ENCODE peak calls at places on chromosomes 16 and 17, in ten cellular contexts. Q, T, J, G, P, Y, R, F, O and D are unnamed samples.

GRCh38 chr16:84986102-84986501 is 25.2 kb downstream of the ZDHHC7 start:
- DNase-seq in Q (no peak), T (no peak), J (no peak), G (no peak), P (no peak), Y (no peak), R (no peak), F (no peak), O (no peak), D (no peak)

GRCh38 chr16:49602201-49603041 is 228.8 kb downstream of the C16orf78 start:
- DNase-seq in Q (no peak), T (no peak), J (no peak), G (no peak), P (peak), Y (no peak), R (no peak), F (no peak), O (no peak), D (peak)

GRCh38 chr16:10309271-10309932 is 76.5 kb upstream of the ATF7IP2 start:
- DNase-seq in Q (no peak), T (no peak), J (no peak), G (no peak), P (no peak), Y (no peak), R (no peak), F (no peak), O (no peak), D (no peak)

GRCh38 chr17:47879028-47879585 is 16.9 kb upstream of the SP2 start:
- DNase-seq in Q (no peak), T (peak), J (peak), G (no peak), P (no peak), Y (peak), R (no peak), F (no peak), O (no peak), D (no peak)

GRCh38 chr17:55238931-55239297 is 25.8 kb upstream of the HLF start:
- DNase-seq in Q (no peak), T (no peak), J (peak), G (no peak), P (peak), Y (no peak), R (no peak), F (peak), O (no peak), D (no peak)

GRCh38 chr17:74815067-74815466 is 38.9 kb upstream of the NAT9 start:
- DNase-seq in Q (no peak), T (no peak), J (no peak), G (no peak), P (no peak), Y (no peak), R (no peak), F (no peak), O (no peak), D (no peak)

GRCh38 chr16:14172200-14172805 is 101.2 kb downstream of the MRTFB start:
- DNase-seq in Q (no peak), T (peak), J (no peak), G (no peak), P (no peak), Y (peak), R (no peak), F (peak), O (no peak), D (no peak)

GRCh38 chr16:47073223-47074155 is 70.3 kb downstream of the NETO2 start:
- DNase-seq in Q (no peak), T (no peak), J (no peak), G (no peak), P (no peak), Y (no peak), R (no peak), F (no peak), O (no peak), D (no peak)

GRCh38 chr17:7587420-7587786 is 2.5 kb downstream of the SOX15 start:
- DNase-seq in Q (no peak), T (peak), J (no peak), G (no peak), P (no peak), Y (peak), R (no peak), F (no peak), O (no peak), D (no peak)

GRCh38 chr17:80584171-80584905 is 39.7 kb downstream of the RPTOR start:
- DNase-seq in Q (no peak), T (no peak), J (no peak), G (no peak), P (no peak), Y (no peak), R (no peak), F (no peak), O (no peak), D (no peak)

GRCh38 chr17:75639771-75640555 is 6.7 kb downstream of the SMIM5 start:
- DNase-seq in Q (no peak), T (no peak), J (no peak), G (no peak), P (no peak), Y (no peak), R (peak), F (no peak), O (no peak), D (peak)

GRCh38 chr17:75059369-75060345 is 12.6 kb downstream of the KCTD2 start:
- DNase-seq in Q (peak), T (peak), J (no peak), G (peak), P (no peak), Y (no peak), R (no peak), F (peak), O (no peak), D (no peak)

GRCh38 chr17:39754161-39754957 is 16.6 kb downstream of the GRB7 start:
- DNase-seq in Q (peak), T (peak), J (peak), G (peak), P (peak), Y (peak), R (peak), F (peak), O (peak), D (peak)

GRCh38 chr16:50096791-50097190 is 31.0 kb downstream of the HEATR3 start:
- DNase-seq in Q (no peak), T (peak), J (no peak), G (no peak), P (no peak), Y (peak), R (no peak), F (no peak), O (no peak), D (no peak)

GRCh38 chr17:68661265-68662036 is 60.3 kb upstream of the FAM20A start:
- DNase-seq in Q (no peak), T (no peak), J (no peak), G (no peak), P (no peak), Y (no peak), R (no peak), F (no peak), O (no peak), D (no peak)

GRCh38 chr17:325270-325976 is 27.2 kb downstream of the RPH3AL start:
- DNase-seq in Q (no peak), T (no peak), J (no peak), G (no peak), P (no peak), Y (no peak), R (peak), F (no peak), O (no peak), D (no peak)

GRCh38 chr17:332558-333322 is 19.9 kb downstream of the RPH3AL start:
- DNase-seq in Q (peak), T (peak), J (no peak), G (no peak), P (no peak), Y (peak), R (peak), F (no peak), O (peak), D (no peak)

GRCh38 chr16:57123216-57123968 is 31.0 kb downstream of the CPNE2 start:
- DNase-seq in Q (no peak), T (no peak), J (no peak), G (no peak), P (no peak), Y (no peak), R (no peak), F (no peak), O (no peak), D (no peak)

GRCh38 chr16:88864099-88864498 is 2.4 kb downstream of the PABPN1L start:
- DNase-seq in Q (no peak), T (no peak), J (no peak), G (no peak), P (no peak), Y (no peak), R (no peak), F (no peak), O (no peak), D (no peak)

GRCh38 chr17:8155341-8156173 is 3.4 kb upstream of the PER1 start:
- DNase-seq in Q (no peak), T (no peak), J (peak), G (no peak), P (peak), Y (no peak), R (peak), F (no peak), O (peak), D (no peak)

GRCh38 chr16:30482366-30482765 is 9.8 kb downstream of the ITGAL start:
- DNase-seq in Q (no peak), T (no peak), J (peak), G (no peak), P (no peak), Y (no peak), R (no peak), F (no peak), O (no peak), D (no peak)

GRCh38 chr16:77437859-77438258 is 3.0 kb upstream of the ADAMTS18 start:
- DNase-seq in Q (no peak), T (no peak), J (no peak), G (no peak), P (no peak), Y (no peak), R (no peak), F (no peak), O (no peak), D (no peak)
- TF ChIP-seq CTCF in Q (no peak), T (peak), J (no peak), G (peak), P (peak), Y (no peak), R (no peak), F (peak), O (peak), D (no peak)

DNA sequence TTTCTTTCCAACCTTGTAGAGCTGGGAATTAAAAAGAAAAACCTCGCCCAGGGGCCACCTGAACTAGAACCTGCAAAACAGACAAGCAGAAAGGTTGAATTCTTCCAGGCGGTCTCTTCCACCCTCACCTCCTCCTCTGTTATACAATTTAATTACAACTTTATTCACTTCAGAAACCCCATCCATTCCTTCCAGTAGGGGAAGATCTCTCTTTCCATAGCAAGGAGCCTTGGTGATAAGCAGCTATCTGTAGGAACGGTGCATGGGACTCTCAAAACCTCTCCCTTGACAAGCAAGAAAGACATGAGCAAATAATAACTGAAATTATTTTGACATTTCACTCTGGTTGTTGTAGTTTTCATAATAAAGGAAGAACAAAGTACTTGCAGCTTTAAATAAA is 176.0 kb downstream of the RBFOX1 start:
- DNase-seq in Q (no peak), T (no peak), J (no peak), G (no peak), P (no peak), Y (no peak), R (no peak), F (no peak), O (no peak), D (no peak)
- TF ChIP-seq CTCF in Q (no peak), T (no peak), J (no peak), G (no peak), P (no peak), Y (no peak), R (no peak), F (no peak), O (no peak), D (no peak)

GRCh38 chr17:79304907-79305306 is 230.3 kb downstream of the ENGASE start:
- DNase-seq in Q (no peak), T (no peak), J (no peak), G (no peak), P (no peak), Y (no peak), R (no peak), F (no peak), O (no peak), D (no peak)
- TF ChIP-seq CTCF in Q (no peak), T (no peak), J (no peak), G (no peak), P (no peak), Y (no peak), R (no peak), F (peak), O (no peak), D (no peak)

DNA sequence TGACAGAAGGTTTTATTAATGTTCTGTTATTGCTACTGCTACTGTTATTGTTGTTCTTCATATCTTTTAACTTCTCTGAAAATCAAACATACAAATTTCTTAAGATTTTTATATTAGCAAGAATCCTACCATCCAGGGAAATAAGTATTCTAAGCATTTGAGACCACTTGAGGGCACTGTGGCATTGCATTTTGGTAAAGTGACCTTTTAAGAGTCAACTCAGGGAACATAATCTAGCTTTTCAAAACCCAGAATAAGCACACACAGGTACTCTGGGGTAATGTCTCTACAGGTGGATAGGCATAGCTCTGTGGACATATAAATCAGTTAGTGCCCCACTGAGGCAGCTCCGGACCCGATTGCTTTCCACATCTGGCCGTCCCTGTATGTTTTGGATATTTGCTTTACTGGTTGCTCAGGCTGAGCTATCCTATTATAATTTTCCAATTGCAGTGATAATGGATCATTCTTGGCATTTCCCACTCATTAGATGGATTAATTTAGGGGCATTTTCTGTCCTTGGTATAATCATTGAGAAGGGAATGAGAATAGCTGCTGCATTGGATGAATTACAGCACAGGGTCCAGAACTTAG is 1425.1 kb upstream of the CDH8 start:
- DNase-seq in Q (no peak), T (peak), J (no peak), G (no peak), P (peak), Y (peak), R (no peak), F (peak), O (no peak), D (peak)
- TF ChIP-seq CTCF in Q (peak), T (peak), J (no peak), G (peak), P (peak), Y (peak), R (no peak), F (peak), O (peak), D (peak)

GRCh38 chr17:42016411-42016831 is 818 bp downstream of the DNAJC7 start:
- DNase-seq in Q (no peak), T (no peak), J (peak), G (no peak), P (no peak), Y (peak), R (no peak), F (no peak), O (no peak), D (no peak)

GRCh38 chr17:42005128-42005527 is 12.1 kb downstream of the DNAJC7 start:
- DNase-seq in Q (no peak), T (no peak), J (no peak), G (no peak), P (no peak), Y (no peak), R (no peak), F (no peak), O (no peak), D (no peak)

GRCh38 chr17:42009170-42009569 is 8.1 kb downstream of the DNAJC7 start:
- DNase-seq in Q (peak), T (no peak), J (peak), G (no peak), P (no peak), Y (no peak), R (no peak), F (peak), O (no peak), D (no peak)

DNA sequence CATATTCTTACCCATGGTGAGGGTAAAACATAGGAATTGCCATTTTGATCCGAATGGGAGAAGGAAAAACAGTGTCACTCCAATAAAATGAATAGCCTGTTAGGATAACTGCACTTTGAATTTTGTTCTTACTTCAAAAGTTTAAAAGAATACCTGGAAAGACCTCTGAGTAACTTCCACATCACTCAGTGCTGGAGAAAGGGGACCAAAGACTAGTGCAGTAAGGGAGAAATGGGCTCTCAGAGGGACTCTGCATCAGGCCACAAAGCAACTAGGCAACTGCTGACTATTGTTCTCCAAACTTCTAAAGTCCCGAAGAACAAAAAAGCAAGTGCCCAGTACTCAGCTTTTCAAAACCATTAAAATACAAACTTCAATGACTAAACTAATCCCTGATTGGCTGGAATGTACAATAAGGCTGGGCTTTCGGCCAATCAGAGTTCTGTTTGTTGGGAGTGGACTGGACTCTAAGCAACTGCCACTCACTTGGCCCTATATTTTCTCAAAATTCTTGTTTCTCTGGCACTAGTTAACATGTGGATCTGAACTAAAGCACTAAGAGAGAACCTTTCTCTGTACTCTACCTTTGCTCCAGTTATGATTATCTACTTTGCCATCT is 6.2 kb downstream of the DNAJC7 start:
- DNase-seq in Q (no peak), T (no peak), J (peak), G (no peak), P (no peak), Y (peak), R (no peak), F (peak), O (no peak), D (no peak)
- TF ChIP-seq CTCF in Q (no peak), T (no peak), J (no peak), G (no peak), P (no peak), Y (no peak), R (no peak), F (no peak), O (no peak), D (no peak)

GRCh38 chr17:5522476-5522875 is 36.1 kb downstream of the MIS12 start:
- DNase-seq in Q (no peak), T (no peak), J (no peak), G (no peak), P (no peak), Y (no peak), R (no peak), F (no peak), O (no peak), D (no peak)
- TF ChIP-seq CTCF in Q (no peak), T (no peak), J (no peak), G (no peak), P (no peak), Y (no peak), R (no peak), F (peak), O (no peak), D (no peak)

GRCh38 chr16:2904100-2904921 is 7.4 kb upstream of the FLYWCH1 start:
- DNase-seq in Q (peak), T (peak), J (peak), G (peak), P (peak), Y (peak), R (peak), F (peak), O (peak), D (peak)
- TF ChIP-seq CTCF in Q (peak), T (peak), J (peak), G (peak), P (peak), Y (peak), R (peak), F (peak), O (peak), D (peak)